ENCODE peak calls at places on chromosomes 13 and 19, in four cellular contexts. One of them, this sample, is unnamed.

GRCh38 chr19:18274776-18275356 is 614 bp upstream of the IQCN start:
- DNase-seq in fibroblast of lung: peak
- DNase-seq in IMR-90: peak
- DNase-seq in ascending aorta: peak
- DNase-seq in this sample: peak

GRCh38 chr19:41588497-41589209 is 12.7 kb downstream of the CEACAM21 start:
- DNase-seq in IMR-90: peak
- DNase-seq in fibroblast of lung: peak
- DNase-seq in ascending aorta: no peak
- DNase-seq in this sample: peak

GRCh38 chr19:23917856-23918255 is 3.2 kb downstream of the ZNF726 start:
- DNase-seq in IMR-90: no peak
- DNase-seq in fibroblast of lung: no peak
- DNase-seq in ascending aorta: no peak
- DNase-seq in this sample: no peak

GRCh38 chr13:72782717-72783116 is 784 bp downstream of the PIBF1 start:
- DNase-seq in fibroblast of lung: peak
- DNase-seq in ascending aorta: no peak
- DNase-seq in IMR-90: peak
- DNase-seq in this sample: peak

GRCh38 chr13:111970501-111971155 is 96.3 kb upstream of the SOX1 start:
- DNase-seq in IMR-90: no peak
- DNase-seq in fibroblast of lung: no peak
- DNase-seq in ascending aorta: no peak
- DNase-seq in this sample: no peak

GRCh38 chr19:4206818-4207484 is 22.4 kb upstream of the EBI3 start:
- DNase-seq in ascending aorta: no peak
- DNase-seq in fibroblast of lung: peak
- DNase-seq in IMR-90: peak
- DNase-seq in this sample: peak

GRCh38 chr13:114074671-114075315 is 57.6 kb downstream of the RASA3 start:
- DNase-seq in IMR-90: no peak
- DNase-seq in fibroblast of lung: no peak
- DNase-seq in ascending aorta: no peak
- DNase-seq in this sample: no peak

GRCh38 chr13:113845055-113845454 is 18.8 kb downstream of the GAS6 start:
- DNase-seq in fibroblast of lung: no peak
- DNase-seq in IMR-90: no peak
- DNase-seq in ascending aorta: no peak
- DNase-seq in this sample: no peak

GRCh38 chr19:4449022-4449825 is 8.4 kb downstream of the UBXN6 start:
- DNase-seq in ascending aorta: peak
- DNase-seq in fibroblast of lung: peak
- DNase-seq in IMR-90: no peak
- DNase-seq in this sample: no peak

GRCh38 chr13:109344552-109345157 is 441.7 kb downstream of the IRS2 start:
- DNase-seq in ascending aorta: no peak
- DNase-seq in IMR-90: peak
- DNase-seq in fibroblast of lung: peak
- DNase-seq in this sample: peak

GRCh38 chr19:46546194-46546896 is 50.7 kb upstream of the PNMA8B start:
- DNase-seq in fibroblast of lung: peak
- DNase-seq in ascending aorta: no peak
- DNase-seq in IMR-90: peak
- DNase-seq in this sample: peak

GRCh38 chr13:94548382-94549240 is 47.3 kb downstream of the TGDS start:
- DNase-seq in ascending aorta: peak
- DNase-seq in IMR-90: peak
- DNase-seq in fibroblast of lung: peak
- DNase-seq in this sample: peak

GRCh38 chr19:8526345-8527062 is 12.5 kb upstream of the ZNF414 start:
- DNase-seq in ascending aorta: peak
- DNase-seq in IMR-90: peak
- DNase-seq in fibroblast of lung: peak
- DNase-seq in this sample: peak

GRCh38 chr13:93963266-93964131 is 516.0 kb downstream of the DCT start:
- DNase-seq in ascending aorta: no peak
- DNase-seq in fibroblast of lung: peak
- DNase-seq in IMR-90: peak
- DNase-seq in this sample: peak

GRCh38 chr19:30695171-30695875 is 323.1 kb downstream of the ZNF536 start:
- DNase-seq in IMR-90: no peak
- DNase-seq in fibroblast of lung: no peak
- DNase-seq in ascending aorta: no peak
- DNase-seq in this sample: no peak

GRCh38 chr13:98565726-98566577 is 11.0 kb downstream of the STK24 start:
- DNase-seq in IMR-90: no peak
- DNase-seq in ascending aorta: no peak
- DNase-seq in fibroblast of lung: no peak
- DNase-seq in this sample: peak

GRCh38 chr19:12545267-12545666 is 6.0 kb downstream of the ZNF564 start:
- DNase-seq in fibroblast of lung: no peak
- DNase-seq in IMR-90: no peak
- DNase-seq in ascending aorta: no peak
- DNase-seq in this sample: no peak

GRCh38 chr19:44574201-44574950 is 39.0 kb upstream of the IGSF23 start:
- DNase-seq in fibroblast of lung: no peak
- DNase-seq in ascending aorta: no peak
- DNase-seq in IMR-90: no peak
- DNase-seq in this sample: no peak

GRCh38 chr19:41746593-41747227 is 8.6 kb upstream of the CEACAM6 start:
- DNase-seq in ascending aorta: no peak
- DNase-seq in IMR-90: peak
- DNase-seq in fibroblast of lung: peak
- DNase-seq in this sample: peak

GRCh38 chr19:50178859-50179537 is 15.9 kb upstream of the IZUMO2 start:
- DNase-seq in fibroblast of lung: no peak
- DNase-seq in ascending aorta: no peak
- DNase-seq in IMR-90: no peak
- DNase-seq in this sample: no peak

GRCh38 chr19:38304866-38305429 is 897 bp downstream of the C19orf33 start:
- DNase-seq in IMR-90: no peak
- DNase-seq in fibroblast of lung: no peak
- DNase-seq in ascending aorta: no peak
- DNase-seq in this sample: peak

GRCh38 chr19:5983367-5983955 is 5.5 kb upstream of the RANBP3 start:
- DNase-seq in fibroblast of lung: peak
- DNase-seq in IMR-90: no peak
- DNase-seq in ascending aorta: no peak
- DNase-seq in this sample: peak

GRCh38 chr13:113405481-113406300 is 41.8 kb upstream of the GRTP1 start:
- DNase-seq in ascending aorta: no peak
- DNase-seq in fibroblast of lung: peak
- DNase-seq in IMR-90: no peak
- DNase-seq in this sample: no peak

GRCh38 chr19:38970664-38971532 is 4.6 kb downstream of the FBXO17 start:
- DNase-seq in IMR-90: no peak
- DNase-seq in fibroblast of lung: peak
- DNase-seq in ascending aorta: no peak
- DNase-seq in this sample: peak

GRCh38 chr13:70613295-70613694 is 505.0 kb upstream of the KLHL1 start:
- DNase-seq in fibroblast of lung: peak
- DNase-seq in ascending aorta: no peak
- DNase-seq in IMR-90: no peak
- DNase-seq in this sample: no peak

GRCh38 chr13:45473627-45474026 is 8.9 kb downstream of the COG3 start:
- DNase-seq in ascending aorta: no peak
- DNase-seq in fibroblast of lung: no peak
- DNase-seq in IMR-90: no peak
- DNase-seq in this sample: no peak

DNA sequence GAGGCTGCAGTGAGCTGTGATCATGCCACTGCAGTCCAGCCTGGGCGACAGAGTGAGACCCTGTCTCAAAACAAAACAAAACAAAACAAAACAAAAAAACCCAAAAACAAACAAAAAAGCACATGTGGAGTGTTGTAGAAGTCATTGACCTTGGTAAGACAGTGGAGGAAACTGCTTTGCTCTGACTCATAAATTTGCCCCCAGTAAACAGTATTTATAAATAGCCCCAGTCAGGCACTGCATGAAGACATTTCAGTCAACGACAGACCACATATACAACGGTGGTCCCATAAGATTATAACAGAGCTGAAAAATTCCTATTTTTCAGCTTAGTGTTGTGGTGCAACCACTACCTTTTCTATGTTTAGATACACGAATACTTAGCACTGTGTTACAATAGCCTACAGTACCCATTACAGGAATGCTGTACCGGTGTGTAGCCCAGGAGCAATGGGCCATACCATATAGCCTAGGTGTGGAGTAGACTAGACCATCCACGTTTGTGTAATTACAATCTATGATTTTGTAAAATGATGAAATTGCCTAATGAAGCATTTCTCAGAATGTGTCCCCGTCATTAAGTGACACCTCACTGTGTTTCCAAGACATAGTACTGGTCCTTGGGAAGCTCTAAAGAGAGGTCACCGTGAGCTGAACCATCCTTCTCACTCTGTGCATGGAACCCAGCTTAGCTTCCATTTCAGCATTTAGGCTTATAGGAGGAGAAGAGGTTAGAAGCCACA is 1.1 kb downstream of the ARL11 start:
- DNase-seq in ascending aorta: no peak
- DNase-seq in IMR-90: no peak
- DNase-seq in fibroblast of lung: no peak
- DNase-seq in this sample: no peak
- H3K4me3 ChIP-seq in ascending aorta: no peak
- H3K4me3 ChIP-seq in IMR-90: no peak
- H3K4me3 ChIP-seq in fibroblast of lung: no peak
- H3K4me3 ChIP-seq in this sample: no peak

GRCh38 chr13:39273953-39274352 is 235.7 kb downstream of the NHLRC3 start:
- DNase-seq in fibroblast of lung: peak
- DNase-seq in IMR-90: no peak
- DNase-seq in ascending aorta: no peak
- DNase-seq in this sample: peak
- TF ChIP-seq CTCF in fibroblast of lung: no peak
- TF ChIP-seq CTCF in IMR-90: peak
- TF ChIP-seq CTCF in ascending aorta: peak
- TF ChIP-seq CTCF in this sample: peak

GRCh38 chr19:1776606-1777147 is 23.4 kb downstream of the ONECUT3 start:
- DNase-seq in fibroblast of lung: no peak
- DNase-seq in ascending aorta: no peak
- DNase-seq in IMR-90: no peak
- DNase-seq in this sample: no peak
- H3K4me3 ChIP-seq in fibroblast of lung: no peak
- H3K4me3 ChIP-seq in ascending aorta: no peak
- H3K4me3 ChIP-seq in IMR-90: no peak
- H3K4me3 ChIP-seq in this sample: no peak

GRCh38 chr13:24615114-24615513 is 65.1 kb upstream of the ATP12A start:
- DNase-seq in fibroblast of lung: no peak
- DNase-seq in ascending aorta: no peak
- DNase-seq in IMR-90: no peak
- DNase-seq in this sample: no peak
- TF ChIP-seq CTCF in fibroblast of lung: no peak
- TF ChIP-seq CTCF in ascending aorta: no peak
- TF ChIP-seq CTCF in IMR-90: no peak
- TF ChIP-seq CTCF in this sample: no peak

DNA sequence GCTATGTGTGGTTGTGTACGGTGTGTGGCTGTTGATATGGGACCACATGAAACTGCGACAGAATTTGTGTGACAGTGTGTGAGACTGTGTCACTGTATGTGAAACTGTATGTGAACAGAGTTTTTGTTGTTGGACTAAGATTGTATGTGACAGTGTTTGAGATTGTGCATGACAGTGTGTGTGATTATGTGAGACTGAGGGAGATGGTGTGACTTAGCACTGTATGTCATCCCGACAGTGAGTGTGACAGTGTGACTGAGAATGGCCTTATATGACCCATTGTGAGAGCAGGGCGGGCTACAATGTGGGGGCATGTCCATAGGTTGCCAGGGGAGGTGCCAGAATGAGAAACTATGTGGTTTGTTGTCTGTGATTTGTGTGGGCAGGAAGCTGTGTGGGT is 930 bp downstream of the ZNF583 start:
- DNase-seq in IMR-90: no peak
- DNase-seq in fibroblast of lung: no peak
- DNase-seq in ascending aorta: no peak
- DNase-seq in this sample: no peak
- H3K4me3 ChIP-seq in IMR-90: peak
- H3K4me3 ChIP-seq in fibroblast of lung: peak
- H3K4me3 ChIP-seq in ascending aorta: no peak
- H3K4me3 ChIP-seq in this sample: peak

DNA sequence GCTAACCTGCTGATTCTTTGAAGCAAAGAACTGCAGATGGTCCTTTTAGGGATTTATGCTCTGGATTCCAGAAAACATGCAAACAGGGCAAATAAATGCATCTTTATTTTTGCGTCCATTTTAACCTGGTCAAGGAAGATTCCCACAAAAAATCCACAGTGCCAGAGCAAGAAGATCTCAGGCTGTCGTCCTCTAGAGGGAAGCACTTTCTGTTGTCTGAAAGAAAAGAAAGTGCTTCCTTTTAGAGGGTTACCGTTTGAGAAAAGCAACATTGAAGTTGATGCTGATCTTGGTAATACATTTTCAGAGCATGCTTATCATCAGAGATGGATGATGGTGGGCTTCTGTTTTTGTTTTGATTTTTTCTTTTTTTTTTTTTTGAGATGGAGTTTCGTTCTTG is 75.5 kb downstream of the DPRX start:
- DNase-seq in fibroblast of lung: no peak
- DNase-seq in IMR-90: no peak
- DNase-seq in ascending aorta: no peak
- DNase-seq in this sample: no peak
- TF ChIP-seq CTCF in fibroblast of lung: no peak
- TF ChIP-seq CTCF in IMR-90: no peak
- TF ChIP-seq CTCF in ascending aorta: no peak
- TF ChIP-seq CTCF in this sample: no peak

GRCh38 chr19:56538761-56539263 is at the start of gene ZFP28:
- DNase-seq in ascending aorta: peak
- DNase-seq in IMR-90: no peak
- DNase-seq in fibroblast of lung: no peak
- DNase-seq in this sample: no peak
- H3K4me3 ChIP-seq in ascending aorta: peak
- H3K4me3 ChIP-seq in IMR-90: peak
- H3K4me3 ChIP-seq in fibroblast of lung: peak
- H3K4me3 ChIP-seq in this sample: peak